ENCODE peak calls at places on chromosomes 5 and 9, in four cellular contexts. H is transverse colon, U is spleen, V is uterus. R is an unnamed sample.

GRCh38 chr9:115923903-115924668 is 229.5 kb upstream of the PAPPA start:
- DNase-seq in H (peak; percentile 7), V (no peak), U (no peak), R (no peak)

GRCh38 chr9:72980183-72980582 is 27.3 kb upstream of the ALDH1A1 start:
- DNase-seq in V (no peak), H (no peak), U (no peak), R (no peak)

GRCh38 chr5:97171703-97172102 is 11.3 kb downstream of the RIOK2 start:
- DNase-seq in V (no peak), U (no peak), H (no peak), R (no peak)

GRCh38 chr5:107092695-107093094 is 578.0 kb downstream of the EFNA5 start:
- DNase-seq in U (no peak), V (no peak), H (no peak), R (no peak)

GRCh38 chr9:18245911-18246310 is 228.0 kb upstream of the ADAMTSL1 start:
- DNase-seq in U (no peak), H (no peak), V (no peak), R (no peak)

GRCh38 chr9:77982985-77983662 is 48.5 kb downstream of the GNAQ start:
- DNase-seq in U (no peak), H (no peak), V (no peak), R (no peak)

GRCh38 chr5:79552984-79553383 is 39.0 kb upstream of the HOMER1 start:
- DNase-seq in H (no peak), V (no peak), U (no peak), R (no peak)

GRCh38 chr9:17462869-17463464 is 115.9 kb upstream of the SH3GL2 start:
- DNase-seq in V (peak; percentile 34), U (no peak), H (peak; percentile 14), R (no peak)

GRCh38 chr9:94086468-94086867 is 2.2 kb downstream of the PTPDC1 start:
- DNase-seq in U (no peak), V (no peak), H (no peak), R (no peak)

GRCh38 chr5:180623411-180623834 is 26.0 kb downstream of the FLT4 start:
- DNase-seq in H (no peak), U (no peak), V (peak; percentile 28), R (no peak)

GRCh38 chr5:31962928-31963327 is 211.2 kb downstream of the GOLPH3 start:
- DNase-seq in V (no peak), U (no peak), H (no peak), R (no peak)

GRCh38 chr5:137826067-137826466 is 41.6 kb upstream of the MYOT start:
- DNase-seq in V (no peak), H (no peak), U (no peak), R (no peak)

GRCh38 chr9:22029231-22029630 is 20.1 kb upstream of the CDKN2B start:
- DNase-seq in U (no peak), V (no peak), H (no peak), R (no peak)

GRCh38 chr5:39943811-39944210 is 519.0 kb upstream of the DAB2 start:
- DNase-seq in V (no peak), U (no peak), H (no peak), R (no peak)

GRCh38 chr9:115162946-115163345 is 45.0 kb upstream of the TNC start:
- DNase-seq in U (no peak), V (no peak), H (no peak), R (no peak)

GRCh38 chr5:106094128-106094726 is 1576.5 kb downstream of the EFNA5 start:
- DNase-seq in U (no peak), H (peak; percentile 9), V (no peak), R (no peak)

GRCh38 chr5:68711311-68712200 is 382.3 kb upstream of the SLC30A5 start:
- DNase-seq in U (no peak), V (no peak), H (no peak), R (no peak)

GRCh38 chr5:175336781-175337180 is 107.2 kb downstream of the DRD1 start:
- DNase-seq in U (no peak), H (no peak), V (no peak), R (no peak)

GRCh38 chr5:144451187-144451973 is 280.7 kb downstream of the KCTD16 start:
- DNase-seq in H (no peak), U (no peak), V (no peak), R (no peak)

GRCh38 chr5:72402959-72403628 is 82.9 kb downstream of the PTCD2 start:
- DNase-seq in U (no peak), H (no peak), V (peak; percentile 48), R (no peak)

GRCh38 chr5:79963261-79963977 is 27.6 kb downstream of the MTX3 start:
- DNase-seq in U (no peak), V (no peak), H (no peak), R (no peak)

GRCh38 chr5:6705959-6706358 is 7.3 kb upstream of the TENT4A start:
- DNase-seq in U (no peak), H (no peak), V (no peak), R (no peak)

GRCh38 chr9:446074-446699 is 231.5 kb downstream of the DOCK8 start:
- DNase-seq in U (no peak), V (no peak), H (no peak), R (no peak)

GRCh38 chr9:132183134-132183533 is 21.3 kb downstream of the NTNG2 start:
- DNase-seq in V (no peak), H (no peak), U (no peak), R (no peak)

GRCh38 chr5:80784451-80784850 is 129.7 kb upstream of the DHFR start:
- DNase-seq in U (no peak), V (no peak), H (no peak), R (no peak)

GRCh38 chr5:175235251-175235963 is 208.6 kb downstream of the DRD1 start:
- DNase-seq in H (no peak), U (no peak), V (no peak), R (no peak)

GRCh38 chr5:155275214-155275613 is 261.7 kb downstream of the KIF4B start:
- DNase-seq in H (no peak), V (no peak), U (no peak), R (no peak)

GRCh38 chr9:32723801-32724200 is 59.5 kb upstream of the TMEM215 start:
- DNase-seq in U (no peak), H (no peak), V (no peak), R (no peak)

GRCh38 chr9:32716955-32717354 is 66.4 kb upstream of the TMEM215 start:
- DNase-seq in U (no peak), H (no peak), V (no peak), R (no peak)

GRCh38 chr9:32725066-32725860 is 58.1 kb upstream of the TMEM215 start:
- DNase-seq in V (no peak), U (no peak), H (no peak), R (no peak)

GRCh38 chr9:32728181-32728580 is 55.2 kb upstream of the TMEM215 start:
- DNase-seq in V (no peak), U (no peak), H (no peak), R (no peak)

DNA sequence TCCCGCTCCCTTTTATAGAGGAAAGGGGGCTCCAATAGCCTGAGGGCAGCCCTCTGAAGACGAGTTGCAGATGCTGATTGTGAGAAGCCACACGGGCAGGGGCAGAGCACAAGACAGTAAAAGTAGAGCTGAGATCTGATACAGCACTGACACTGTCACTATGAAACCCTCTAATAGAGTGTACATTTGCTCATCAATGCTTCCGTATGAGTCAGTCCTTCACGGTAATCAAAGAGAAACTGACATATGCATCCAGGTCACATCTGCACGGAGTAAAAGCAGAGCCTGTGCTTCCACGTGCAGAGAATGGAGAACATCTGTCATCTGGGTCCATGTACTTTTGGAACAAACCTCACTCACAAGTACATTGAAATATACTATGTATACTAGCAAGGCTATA is 60.6 kb upstream of the TMEM215 start:
- DNase-seq in V (no peak), U (no peak), H (no peak), R (no peak)
- H3K4me1 ChIP-seq in V (no peaks in the 10 kb centered on the region), U (no peaks in the 10 kb centered on the region), H (no peaks in the 10 kb centered on the region), R (no peaks in the 10 kb centered on the region)

GRCh38 chr5:11387382-11387781 is 516.9 kb downstream of the CTNND2 start:
- DNase-seq in H (no peak), U (no peak), V (no peak), R (no peak)

GRCh38 chr5:11385251-11385900 is 518.9 kb downstream of the CTNND2 start:
- DNase-seq in V (no peak), H (no peak), U (no peak), R (no peak)

GRCh38 chr5:11384441-11385250 is 519.6 kb downstream of the CTNND2 start:
- DNase-seq in U (no peak), H (no peak), V (no peak), R (no peak)

GRCh38 chr5:11385901-11386293 is 518.3 kb downstream of the CTNND2 start:
- DNase-seq in H (no peak), U (no peak), V (no peak), R (no peak)

GRCh38 chr5:11383506-11384095 is 520.6 kb downstream of the CTNND2 start:
- DNase-seq in V (no peak), U (no peak), H (no peak), R (no peak)
- H3K27ac ChIP-seq in V (no peak overlapping the region), U (no peak overlapping the region), H (no peak overlapping the region), R (no peak overlapping the region)

GRCh38 chr9:131097948-131098278 is 1.6 kb downstream of the AIF1L start:
- DNase-seq in H (no peak), V (no peak), U (no peak), R (no peak)

GRCh38 chr9:131095666-131096489 is 453 bp upstream of the AIF1L start:
- DNase-seq in H (no peak), U (no peak), V (no peak), R (no peak)

GRCh38 chr9:131097259-131097947 is 1.1 kb downstream of the AIF1L start:
- DNase-seq in U (no peak), V (no peak), H (no peak), R (no peak)

GRCh38 chr9:131098391-131099087 is 2.2 kb downstream of the AIF1L start:
- DNase-seq in V (no peak), U (no peak), H (no peak), R (no peak)

DNA sequence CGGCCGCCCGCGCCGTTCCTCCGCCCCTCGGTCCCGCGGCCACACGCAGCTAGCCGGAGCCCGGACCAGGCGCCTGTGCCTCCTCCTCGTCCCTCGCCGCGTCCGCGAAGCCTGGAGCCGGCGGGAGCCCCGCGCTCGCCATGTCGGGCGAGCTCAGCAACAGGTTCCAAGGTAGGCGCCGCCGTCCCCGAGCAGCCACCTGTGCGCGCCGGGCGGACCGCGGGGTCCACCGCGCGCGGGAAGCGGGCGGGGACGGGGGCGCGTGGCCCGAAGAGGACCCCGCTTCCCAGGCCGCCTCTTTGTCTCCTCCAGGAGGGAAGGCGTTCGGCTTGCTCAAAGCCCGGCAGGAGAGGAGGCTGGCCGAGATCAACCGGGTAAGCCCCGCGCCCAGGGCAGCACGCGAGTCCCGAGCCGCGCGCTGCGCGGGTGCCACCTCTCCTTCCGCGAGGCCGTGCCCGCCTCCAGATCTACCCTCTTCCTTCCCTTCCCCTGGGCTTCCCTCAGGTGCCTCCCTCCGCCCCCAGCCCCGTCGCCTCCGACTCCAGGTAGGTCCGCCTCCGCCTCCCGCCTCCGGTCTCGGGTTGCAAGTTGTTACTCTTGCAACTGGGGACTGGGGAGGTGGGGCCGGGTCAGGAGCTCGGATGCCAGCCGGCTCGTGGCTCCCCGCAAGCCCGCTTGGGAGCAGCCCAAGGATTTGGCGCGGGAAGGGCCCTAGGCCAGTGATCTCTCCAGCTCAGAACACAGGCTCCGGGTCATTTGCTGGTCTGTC is at the start of gene AIF1L:
- DNase-seq in H (no peak), U (no peak), V (no peak), R (no peak)
- TF ChIP-seq POLR2A in H (no peak), U (no peak), V (no peak), R (no peak)

GRCh38 chr9:4096121-4096520 is 203.7 kb downstream of the GLIS3 start:
- DNase-seq in V (no peak), U (no peak), H (no peak), R (no peak)
- H3K4me1 ChIP-seq in V (no peaks in the 10 kb centered on the region), U (no peaks in the 10 kb centered on the region), H (peaks cover 22% of the 10 kb centered on the region), R (no peaks in the 10 kb centered on the region)

R was measured in Peyer's patch.